ENCODE peak calls at places on chromosomes 7 and 10, in four cellular contexts. Q is coronary artery, D is nephron progenitor cell, O is ascending aorta. Z is an unnamed sample.
A peak's percentile ranks its signal among the peaks of the same experiment; 100 is the strongest.

GRCh38 chr10:69445094-69445493 is 6.2 kb upstream of the TSPAN15 start:
- DNase-seq in Q (no peak), O (no peak), D (no peak), Z (no peak)

GRCh38 chr7:117325836-117326235 is 3.0 kb upstream of the WNT2 start:
- DNase-seq in O (no peak), Q (no peak), D (no peak), Z (no peak)

GRCh38 chr10:48449501-48450232 is 143.2 kb downstream of the MAPK8 start:
- DNase-seq in Q (no peak), D (no peak), O (no peak), Z (no peak)

GRCh38 chr10:30935078-30935477 is 96.6 kb downstream of the ZNF438 start:
- DNase-seq in Q (no peak), O (no peak), D (no peak), Z (no peak)

GRCh38 chr7:31100445-31100844 is 48.3 kb downstream of the ADCYAP1R1 start:
- DNase-seq in O (no peak), D (no peak), Q (no peak), Z (no peak)

GRCh38 chr10:11403116-11403515 is 208.3 kb downstream of the USP6NL start:
- DNase-seq in D (no peak), Q (peak; percentile 45), O (no peak), Z (no peak)

GRCh38 chr10:76036410-76036940 is 605.1 kb downstream of the LRMDA start:
- DNase-seq in Q (peak; percentile 82), D (peak; percentile 81), O (peak; percentile 18), Z (peak; percentile 42)

GRCh38 chr7:2990949-2991470 is 52.7 kb downstream of the CARD11 start:
- DNase-seq in D (no peak), O (no peak), Q (no peak), Z (no peak)

GRCh38 chr7:2525931-2526630 is 6.5 kb downstream of the LFNG start:
- DNase-seq in O (no peak), D (no peak), Q (no peak), Z (no peak)

GRCh38 chr10:86523348-86523747 is 1.8 kb upstream of the WAPL start:
- DNase-seq in Q (no peak), O (no peak), D (peak; percentile 15), Z (no peak)
- TF ChIP-seq CTCF in Q (no peak), O (no peak), D (peak; percentile 53), Z (no peak)

GRCh38 chr7:66901941-66902843 is 18.8 kb upstream of the TMEM248 start:
- DNase-seq in O (no peak), Q (no peak), D (no peak), Z (no peak)

GRCh38 chr7:66902844-66903180 is 18.2 kb upstream of the TMEM248 start:
- DNase-seq in D (no peak), O (no peak), Q (no peak), Z (no peak)

GRCh38 chr7:66903360-66904062 is 17.5 kb upstream of the TMEM248 start:
- DNase-seq in O (no peak), Q (no peak), D (no peak), Z (no peak)

GRCh38 chr7:66896441-66896840 is 24.6 kb upstream of the TMEM248 start:
- DNase-seq in O (no peak), D (no peak), Q (no peak), Z (no peak)

DNA sequence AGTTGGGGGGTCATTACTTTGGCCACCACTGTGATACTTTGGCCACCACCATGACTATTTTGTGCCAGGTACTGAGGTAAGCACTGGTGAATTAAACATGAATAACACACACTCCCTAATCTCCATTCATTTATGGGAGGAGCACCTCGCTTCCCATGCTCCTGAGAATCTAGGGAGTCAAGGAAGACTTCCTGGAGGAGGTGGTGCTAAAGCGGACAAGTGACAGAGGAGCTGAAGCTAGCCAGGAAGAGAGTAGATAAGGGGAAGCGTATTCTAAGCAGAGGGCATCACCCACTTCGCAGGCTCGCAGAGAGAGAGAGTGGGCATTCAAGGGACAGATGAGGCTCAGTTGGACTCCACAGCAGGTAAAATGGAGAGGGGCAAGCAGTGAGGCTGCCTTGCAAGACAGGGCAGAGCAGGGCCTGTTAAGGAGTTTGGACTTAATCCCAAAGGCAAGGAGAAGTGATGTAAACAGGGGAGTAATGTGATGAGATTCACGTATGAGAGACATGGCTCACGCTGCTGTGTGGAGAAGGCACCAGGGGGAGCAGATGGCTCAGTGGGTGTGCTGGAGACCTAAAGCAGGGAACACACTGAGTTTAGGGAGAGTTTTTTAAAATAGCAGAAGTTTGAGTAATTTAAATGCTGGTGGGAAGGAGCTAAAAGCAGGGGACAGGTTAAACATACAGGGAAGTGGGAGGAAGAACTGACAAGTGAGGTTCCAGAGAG is 21.3 kb upstream of the TMEM248 start:
- DNase-seq in Q (no peak), O (no peak), D (no peak), Z (no peak)
- TF ChIP-seq CTCF in Q (no peak), O (no peak), D (no peak), Z (no peak)

GRCh38 chr7:128790297-128791037 is 1.3 kb upstream of the CCDC136 start:
- DNase-seq in O (no peak), Q (no peak), D (peak; percentile 56), Z (no peak)

GRCh38 chr7:128791968-128792319 is at the start of gene CCDC136:
- DNase-seq in O (no peak), Q (no peak), D (no peak), Z (no peak)

GRCh38 chr7:128793184-128793552 is 1.4 kb downstream of the CCDC136 start:
- DNase-seq in Q (no peak), D (no peak), O (no peak), Z (no peak)

GRCh38 chr7:128792471-128793183 is 859 bp downstream of the CCDC136 start:
- DNase-seq in O (no peak), D (no peak), Q (no peak), Z (no peak)

DNA sequence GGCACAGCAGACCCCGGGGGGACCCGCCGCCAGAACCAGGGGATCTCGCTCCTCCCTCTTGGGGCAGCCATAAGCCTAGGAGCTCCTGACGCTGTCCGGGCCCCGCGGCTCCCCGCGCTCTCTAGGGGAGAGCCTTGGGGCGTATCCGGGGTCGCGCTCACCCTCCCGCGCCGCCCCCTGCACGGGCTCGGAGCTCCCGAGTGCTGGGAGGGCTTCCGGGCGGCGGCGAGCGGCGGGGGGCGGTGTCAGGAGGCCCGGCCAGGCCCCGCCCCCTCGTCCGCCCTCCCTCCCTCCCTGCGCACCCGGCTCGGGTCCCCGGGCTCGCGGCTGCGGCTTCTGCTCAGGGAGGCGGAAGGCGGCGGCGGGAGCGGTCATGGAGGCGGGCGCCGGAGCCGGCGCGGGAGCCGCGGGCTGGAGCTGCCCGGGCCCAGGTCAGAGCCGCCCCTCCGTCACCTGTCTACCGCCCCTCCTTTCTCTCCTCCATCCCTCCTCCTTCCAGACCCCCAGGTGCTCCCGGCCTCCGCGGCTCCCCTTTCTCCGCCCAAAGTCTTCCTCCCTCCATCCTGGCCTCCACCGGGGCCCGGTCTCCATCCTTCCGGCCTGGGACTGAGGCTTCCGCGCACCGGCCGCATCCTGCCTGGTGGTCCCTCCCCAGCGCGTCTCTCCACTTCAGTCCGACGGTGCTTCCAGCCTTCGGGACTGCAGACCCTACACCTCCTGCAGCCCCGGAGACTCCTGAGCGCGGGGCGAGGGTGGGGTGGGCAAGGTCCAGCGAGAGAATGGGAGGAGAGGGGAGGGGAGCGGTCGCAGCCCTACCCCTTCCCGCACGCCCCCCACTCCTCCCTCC is 424 bp upstream of the CCDC136 start:
- DNase-seq in Q (no peak), D (peak; percentile 87), O (peak; percentile 17), Z (no peak)
- TF ChIP-seq CTCF in Q (no peak), D (no peak), O (no peak), Z (no peak)

DNA sequence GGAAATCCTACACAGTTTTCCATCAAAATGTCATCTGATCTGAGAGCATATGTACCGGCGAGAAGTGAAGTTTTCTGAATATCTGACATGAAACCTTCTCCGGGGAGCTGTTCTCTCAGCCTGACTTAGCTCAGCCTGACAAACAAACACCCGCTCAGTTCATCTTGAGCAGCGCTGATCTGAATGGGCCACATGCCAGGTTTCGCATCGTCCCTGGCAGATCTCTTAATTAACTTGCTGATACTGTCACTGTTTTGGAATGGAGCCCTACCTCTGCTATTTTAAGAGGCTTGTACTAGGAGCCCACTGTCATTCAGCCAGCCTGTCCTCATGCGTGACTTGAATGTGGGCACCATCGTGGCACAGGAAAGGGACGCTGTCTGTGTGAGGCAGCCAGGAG is 109.2 kb downstream of the STRA8 start:
- DNase-seq in O (no peak), D (no peak), Q (no peak), Z (no peak)
- TF ChIP-seq CTCF in O (no peak), D (no peak), Q (no peak), Z (no peak)

GRCh38 chr7:45610019-45610418 is 35.9 kb downstream of the ADCY1 start:
- DNase-seq in D (no peak), Q (peak; percentile 53), O (no peak), Z (no peak)

GRCh38 chr7:45610660-45611299 is 36.6 kb downstream of the ADCY1 start:
- DNase-seq in D (no peak), O (no peak), Q (peak; percentile 49), Z (no peak)

GRCh38 chr7:45606050-45606449 is 31.9 kb downstream of the ADCY1 start:
- DNase-seq in O (no peak), Q (peak; percentile 45), D (no peak), Z (no peak)

DNA sequence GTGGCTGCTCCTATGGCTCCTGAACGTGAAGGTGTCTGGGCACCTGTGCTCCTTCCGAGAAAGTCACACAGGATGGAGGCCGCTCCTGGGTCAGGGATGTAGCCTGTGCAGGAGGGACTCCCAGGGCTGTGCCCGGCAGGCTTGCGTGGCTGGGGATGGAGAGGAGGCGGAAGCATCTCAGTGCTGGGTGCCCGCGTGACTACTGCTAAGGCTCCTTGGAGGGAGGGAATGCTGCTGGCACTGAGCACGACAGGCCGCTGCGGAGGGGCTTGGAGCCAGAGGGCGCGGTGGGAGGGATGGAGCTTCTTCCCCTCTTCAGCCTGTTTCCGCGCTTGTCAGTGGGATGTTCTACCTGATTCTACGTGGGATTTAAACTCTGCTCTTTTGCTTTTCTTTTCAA is 35.0 kb downstream of the ADCY1 start:
- DNase-seq in O (no peak), Q (peak; percentile 43), D (no peak), Z (no peak)
- TF ChIP-seq CTCF in O (no peak), Q (no peak), D (no peak), Z (no peak)

Z was measured in omental fat pad.